ENCODE peak calls at places on chromosomes 16 and 17, in five cellular contexts. W is lower leg skin, K is mucosa of descending colon, D is astrocyte of the cerebellum, C is suprapubic skin. Y is an unnamed sample.

GRCh38 chr17:21044971-21045370 is 2.2 kb upstream of the USP22 start:
- DNase-seq in W (no peak), K (no peak), D (no peak), C (no peak), Y (no peak)

GRCh38 chr16:48607056-48607825 is 2.7 kb downstream of the N4BP1 start:
- DNase-seq in W (peak), K (peak), D (no peak), C (no peak), Y (peak)

GRCh38 chr17:57182621-57183020 is 73.7 kb upstream of the MSI2 start:
- DNase-seq in W (peak), K (no peak), D (no peak), C (no peak), Y (no peak)

GRCh38 chr16:48054881-48055601 is 100.8 kb downstream of the ABCC12 start:
- DNase-seq in W (peak), K (peak), D (peak), C (no peak), Y (no peak)

GRCh38 chr16:68250951-68251350 is 5.8 kb downstream of the PLA2G15 start:
- DNase-seq in W (no peak), K (no peak), D (no peak), C (no peak), Y (no peak)

GRCh38 chr16:82011199-82011641 is at the start of gene SDR42E1:
- DNase-seq in W (no peak), K (peak), D (no peak), C (peak), Y (no peak)

GRCh38 chr16:79362312-79362970 is 238.1 kb downstream of the MAF start:
- DNase-seq in W (no peak), K (no peak), D (no peak), C (no peak), Y (no peak)

GRCh38 chr16:76193851-76194620 is 83.2 kb upstream of the CNTNAP4 start:
- DNase-seq in W (no peak), K (no peak), D (no peak), C (no peak), Y (no peak)

GRCh38 chr16:72049110-72049509 is 5.2 kb upstream of the HP start:
- DNase-seq in W (no peak), K (no peak), D (no peak), C (no peak), Y (no peak)

GRCh38 chr16:66519974-66520373 is 29.9 kb downstream of the TK2 start:
- DNase-seq in W (peak), K (no peak), D (no peak), C (no peak), Y (no peak)

GRCh38 chr16:3173892-3174617 is 13.9 kb upstream of the OR1F1 start:
- DNase-seq in W (no peak), K (no peak), D (no peak), C (no peak), Y (no peak)

GRCh38 chr17:74512624-74513084 is 18.6 kb downstream of the CD300LB start:
- DNase-seq in W (peak), K (no peak), D (no peak), C (no peak), Y (no peak)

GRCh38 chr17:40564883-40565744 is at the start of gene CCR7:
- DNase-seq in W (peak), K (no peak), D (no peak), C (peak), Y (no peak)

GRCh38 chr17:2816688-2817087 is 20.4 kb downstream of the RAP1GAP2 start:
- DNase-seq in W (no peak), K (no peak), D (no peak), C (no peak), Y (no peak)

GRCh38 chr16:25823891-25824290 is 132.1 kb downstream of the HS3ST4 start:
- DNase-seq in W (no peak), K (no peak), D (no peak), C (no peak), Y (no peak)

GRCh38 chr16:51544850-51545467 is 393.9 kb upstream of the SALL1 start:
- DNase-seq in W (no peak), K (no peak), D (no peak), C (no peak), Y (no peak)

GRCh38 chr16:12147681-12148479 is 171.3 kb downstream of the SNX29 start:
- DNase-seq in W (no peak), K (no peak), D (no peak), C (no peak), Y (no peak)

GRCh38 chr17:47987240-47987835 is 16.4 kb downstream of the CDK5RAP3 start:
- DNase-seq in W (no peak), K (no peak), D (no peak), C (no peak), Y (no peak)

GRCh38 chr16:78984324-78984723 is 616.2 kb downstream of the MAF start:
- DNase-seq in W (no peak), K (no peak), D (no peak), C (no peak), Y (no peak)

GRCh38 chr16:12901597-12902436 is at the start of gene SHISA9:
- DNase-seq in W (no peak), K (no peak), D (no peak), C (no peak), Y (no peak)

DNA sequence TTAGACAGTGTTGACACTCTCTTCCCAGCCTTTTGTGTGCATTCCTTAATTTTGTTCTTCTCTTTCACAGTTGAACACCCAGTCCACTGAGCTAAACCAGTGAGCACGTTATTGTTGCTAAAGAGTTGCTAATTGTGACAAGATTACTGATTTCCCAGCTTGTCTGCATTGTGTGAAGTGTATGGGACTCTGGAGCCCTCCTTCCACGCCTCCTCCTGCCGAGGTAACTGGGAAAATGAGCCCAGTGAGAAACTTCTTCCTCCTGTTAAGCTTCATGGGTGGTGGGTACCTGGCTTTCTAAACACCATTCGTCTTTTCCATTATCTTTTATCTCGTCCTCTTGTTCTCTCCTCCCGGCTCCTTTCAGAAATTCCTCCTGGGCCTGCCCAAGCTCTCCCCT is 29.9 kb upstream of the DNAH17 start:
- DNase-seq in W (no peak), K (no peak), D (no peak), C (no peak), Y (no peak)
- TF ChIP-seq CTCF in W (no peak), K (no peak), D (no peak), C (no peak), Y (no peak)

GRCh38 chr17:42457107-42457787 is 1.4 kb upstream of the ATP6V0A1 start:
- DNase-seq in W (no peak), K (no peak), D (no peak), C (no peak), Y (no peak)

GRCh38 chr17:42460371-42460770 is 1.7 kb downstream of the ATP6V0A1 start:
- DNase-seq in W (no peak), K (no peak), D (no peak), C (no peak), Y (no peak)

GRCh38 chr17:42459983-42460300 is 1.3 kb downstream of the ATP6V0A1 start:
- DNase-seq in W (no peak), K (no peak), D (no peak), C (no peak), Y (no peak)

GRCh38 chr17:42458497-42459255 is at the start of gene ATP6V0A1:
- DNase-seq in W (peak), K (peak), D (peak), C (peak), Y (no peak)

GRCh38 chr17:42459256-42459982 is 741 bp downstream of the ATP6V0A1 start:
- DNase-seq in W (peak), K (peak), D (no peak), C (peak), Y (no peak)
- TF ChIP-seq CTCF in W (no peak), K (no peak), D (peak), C (peak), Y (peak)

GRCh38 chr16:54374136-54374535 is 87.5 kb upstream of the IRX3 start:
- DNase-seq in W (peak), K (no peak), D (no peak), C (no peak), Y (no peak)

GRCh38 chr16:54370653-54371052 is 84.1 kb upstream of the IRX3 start:
- DNase-seq in W (peak), K (no peak), D (no peak), C (no peak), Y (no peak)

DNA sequence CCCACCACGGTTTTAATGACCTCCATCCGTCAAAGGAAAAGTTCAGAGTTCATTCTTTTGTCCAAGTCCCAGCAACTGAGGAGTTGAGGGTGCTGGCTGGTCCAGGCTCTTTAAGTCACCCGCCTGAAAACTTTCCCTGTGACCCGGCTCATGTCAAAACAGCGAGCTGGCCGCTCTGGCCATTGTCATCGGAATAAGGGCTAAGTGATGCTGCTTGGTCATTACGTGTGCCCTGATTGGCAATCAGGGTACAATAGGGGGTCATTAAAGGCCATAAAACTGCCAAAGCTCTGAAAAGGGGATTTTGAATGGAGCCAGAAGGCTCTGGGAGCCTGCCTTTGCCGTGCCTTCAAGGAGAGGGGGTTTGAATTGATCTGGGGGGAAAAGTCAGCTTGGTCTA is 88.5 kb upstream of the IRX3 start:
- DNase-seq in W (peak), K (no peak), D (no peak), C (no peak), Y (no peak)
- TF ChIP-seq CTCF in W (no peak), K (no peak), D (no peak), C (no peak), Y (no peak)

GRCh38 chr16:85563515-85564276 is 49.4 kb upstream of the GSE1 start:
- DNase-seq in W (peak), K (peak), D (no peak), C (peak), Y (no peak)
- TF ChIP-seq CTCF in W (no peak), K (no peak), D (no peak), C (no peak), Y (no peak)

GRCh38 chr16:85027349-85027967 is at the start of gene KIAA0513:
- DNase-seq in W (peak), K (peak), D (peak), C (peak), Y (no peak)
- TF ChIP-seq CTCF in W (no peak), K (peak), D (no peak), C (no peak), Y (peak)

GRCh38 chr17:60163108-60163784 is 13.5 kb downstream of the CA4 start:
- DNase-seq in W (no peak), K (no peak), D (no peak), C (no peak), Y (no peak)
- TF ChIP-seq CTCF in W (no peak), K (no peak), D (no peak), C (no peak), Y (no peak)